ENCODE peak calls at places on chromosomes 16 and 17, in ten cellular contexts. One of them, this sample, is unnamed.

GRCh38 chr17:69441179-69441578 is 26.7 kb downstream of the MAP2K6 start:
- DNase-seq in LoVo: no peak
- DNase-seq in iPS-NIHi11: no peak
- DNase-seq in stimulated activated CD8-positive, alpha-beta memory T cell treated with anti-CD3 and anti-CD28 coated beads, Interleukin-4, amount 100 ng/mL, for 48 hours: no peak
- DNase-seq in endothelial cell: no peak
- DNase-seq in naive thymus-derived CD4-positive, alpha-beta T cell: no peak
- DNase-seq in brain pericyte: no peak
- DNase-seq in mucosa of gallbladder: no peak
- DNase-seq in endodermal cell: no peak
- DNase-seq in activated CD8-positive, alpha-beta memory T cell treated with anti-CD3 and anti-CD28 coated beads for 4 hours: no peak
- DNase-seq in this sample: no peak

GRCh38 chr17:79778504-79779087 is 648 bp downstream of the CBX2 start:
- DNase-seq in iPS-NIHi11: peak; percentile 74
- DNase-seq in LoVo: no peak
- DNase-seq in brain pericyte: no peak
- DNase-seq in endodermal cell: peak; percentile 86
- DNase-seq in mucosa of gallbladder: no peak
- DNase-seq in activated CD8-positive, alpha-beta memory T cell treated with anti-CD3 and anti-CD28 coated beads for 4 hours: no peak
- DNase-seq in naive thymus-derived CD4-positive, alpha-beta T cell: no peak
- DNase-seq in endothelial cell: no peak
- DNase-seq in stimulated activated CD8-positive, alpha-beta memory T cell treated with anti-CD3 and anti-CD28 coated beads, Interleukin-4, amount 100 ng/mL, for 48 hours: no peak
- DNase-seq in this sample: no peak

GRCh38 chr16:82050909-82051357 is 15.9 kb downstream of the HSD17B2 start:
- DNase-seq in endodermal cell: no peak
- DNase-seq in LoVo: peak; percentile 46
- DNase-seq in mucosa of gallbladder: no peak
- DNase-seq in brain pericyte: no peak
- DNase-seq in activated CD8-positive, alpha-beta memory T cell treated with anti-CD3 and anti-CD28 coated beads for 4 hours: no peak
- DNase-seq in stimulated activated CD8-positive, alpha-beta memory T cell treated with anti-CD3 and anti-CD28 coated beads, Interleukin-4, amount 100 ng/mL, for 48 hours: no peak
- DNase-seq in naive thymus-derived CD4-positive, alpha-beta T cell: no peak
- DNase-seq in endothelial cell: no peak
- DNase-seq in iPS-NIHi11: no peak
- DNase-seq in this sample: no peak

GRCh38 chr17:64057701-64058263 is 37.3 kb upstream of the ICAM2 start:
- DNase-seq in mucosa of gallbladder: no peak
- DNase-seq in naive thymus-derived CD4-positive, alpha-beta T cell: no peak
- DNase-seq in activated CD8-positive, alpha-beta memory T cell treated with anti-CD3 and anti-CD28 coated beads for 4 hours: no peak
- DNase-seq in brain pericyte: no peak
- DNase-seq in LoVo: no peak
- DNase-seq in stimulated activated CD8-positive, alpha-beta memory T cell treated with anti-CD3 and anti-CD28 coated beads, Interleukin-4, amount 100 ng/mL, for 48 hours: no peak
- DNase-seq in iPS-NIHi11: no peak
- DNase-seq in endodermal cell: no peak
- DNase-seq in endothelial cell: no peak
- DNase-seq in this sample: no peak

GRCh38 chr16:59684911-59685310 is 950.8 kb upstream of the GOT2 start:
- DNase-seq in LoVo: no peak
- DNase-seq in activated CD8-positive, alpha-beta memory T cell treated with anti-CD3 and anti-CD28 coated beads for 4 hours: no peak
- DNase-seq in brain pericyte: no peak
- DNase-seq in endothelial cell: no peak
- DNase-seq in iPS-NIHi11: no peak
- DNase-seq in stimulated activated CD8-positive, alpha-beta memory T cell treated with anti-CD3 and anti-CD28 coated beads, Interleukin-4, amount 100 ng/mL, for 48 hours: no peak
- DNase-seq in mucosa of gallbladder: no peak
- DNase-seq in naive thymus-derived CD4-positive, alpha-beta T cell: no peak
- DNase-seq in endodermal cell: no peak
- DNase-seq in this sample: no peak

GRCh38 chr17:74746376-74746775 is 2.1 kb upstream of the NHERF1 start:
- DNase-seq in LoVo: no peak
- DNase-seq in iPS-NIHi11: no peak
- DNase-seq in activated CD8-positive, alpha-beta memory T cell treated with anti-CD3 and anti-CD28 coated beads for 4 hours: no peak
- DNase-seq in endothelial cell: no peak
- DNase-seq in brain pericyte: no peak
- DNase-seq in stimulated activated CD8-positive, alpha-beta memory T cell treated with anti-CD3 and anti-CD28 coated beads, Interleukin-4, amount 100 ng/mL, for 48 hours: no peak
- DNase-seq in naive thymus-derived CD4-positive, alpha-beta T cell: no peak
- DNase-seq in mucosa of gallbladder: no peak
- DNase-seq in endodermal cell: no peak
- DNase-seq in this sample: no peak

GRCh38 chr17:66415366-66416206 is 113.2 kb downstream of the PRKCA start:
- DNase-seq in mucosa of gallbladder: peak; percentile 79
- DNase-seq in endothelial cell: no peak
- DNase-seq in activated CD8-positive, alpha-beta memory T cell treated with anti-CD3 and anti-CD28 coated beads for 4 hours: no peak
- DNase-seq in LoVo: peak; percentile 46
- DNase-seq in stimulated activated CD8-positive, alpha-beta memory T cell treated with anti-CD3 and anti-CD28 coated beads, Interleukin-4, amount 100 ng/mL, for 48 hours: no peak
- DNase-seq in brain pericyte: no peak
- DNase-seq in endodermal cell: no peak
- DNase-seq in naive thymus-derived CD4-positive, alpha-beta T cell: no peak
- DNase-seq in iPS-NIHi11: no peak
- DNase-seq in this sample: peak; percentile 30

GRCh38 chr17:82985973-82986372 is 93.4 kb upstream of the METRNL start:
- DNase-seq in activated CD8-positive, alpha-beta memory T cell treated with anti-CD3 and anti-CD28 coated beads for 4 hours: peak; percentile 16
- DNase-seq in endothelial cell: no peak
- DNase-seq in brain pericyte: no peak
- DNase-seq in iPS-NIHi11: peak; percentile 73
- DNase-seq in mucosa of gallbladder: peak; percentile 45
- DNase-seq in naive thymus-derived CD4-positive, alpha-beta T cell: peak; percentile 67
- DNase-seq in LoVo: no peak
- DNase-seq in stimulated activated CD8-positive, alpha-beta memory T cell treated with anti-CD3 and anti-CD28 coated beads, Interleukin-4, amount 100 ng/mL, for 48 hours: peak; percentile 68
- DNase-seq in endodermal cell: peak; percentile 73
- DNase-seq in this sample: peak; percentile 38

GRCh38 chr17:76189247-76189646 is 48.2 kb upstream of the FOXJ1 start:
- DNase-seq in endodermal cell: no peak
- DNase-seq in LoVo: no peak
- DNase-seq in endothelial cell: no peak
- DNase-seq in stimulated activated CD8-positive, alpha-beta memory T cell treated with anti-CD3 and anti-CD28 coated beads, Interleukin-4, amount 100 ng/mL, for 48 hours: no peak
- DNase-seq in activated CD8-positive, alpha-beta memory T cell treated with anti-CD3 and anti-CD28 coated beads for 4 hours: no peak
- DNase-seq in brain pericyte: no peak
- DNase-seq in iPS-NIHi11: no peak
- DNase-seq in naive thymus-derived CD4-positive, alpha-beta T cell: no peak
- DNase-seq in mucosa of gallbladder: no peak
- DNase-seq in this sample: no peak

GRCh38 chr17:61260061-61260797 is 139.4 kb upstream of the TBX2 start:
- DNase-seq in endothelial cell: no peak
- DNase-seq in activated CD8-positive, alpha-beta memory T cell treated with anti-CD3 and anti-CD28 coated beads for 4 hours: no peak
- DNase-seq in brain pericyte: no peak
- DNase-seq in naive thymus-derived CD4-positive, alpha-beta T cell: no peak
- DNase-seq in mucosa of gallbladder: no peak
- DNase-seq in iPS-NIHi11: no peak
- DNase-seq in endodermal cell: no peak
- DNase-seq in LoVo: no peak
- DNase-seq in stimulated activated CD8-positive, alpha-beta memory T cell treated with anti-CD3 and anti-CD28 coated beads, Interleukin-4, amount 100 ng/mL, for 48 hours: no peak
- DNase-seq in this sample: no peak

GRCh38 chr16:49464877-49465504 is 91.4 kb downstream of the C16orf78 start:
- DNase-seq in iPS-NIHi11: peak; percentile 90
- DNase-seq in endothelial cell: peak; percentile 33
- DNase-seq in activated CD8-positive, alpha-beta memory T cell treated with anti-CD3 and anti-CD28 coated beads for 4 hours: no peak
- DNase-seq in LoVo: no peak
- DNase-seq in mucosa of gallbladder: no peak
- DNase-seq in endodermal cell: peak; percentile 88
- DNase-seq in naive thymus-derived CD4-positive, alpha-beta T cell: no peak
- DNase-seq in stimulated activated CD8-positive, alpha-beta memory T cell treated with anti-CD3 and anti-CD28 coated beads, Interleukin-4, amount 100 ng/mL, for 48 hours: peak; percentile 27
- DNase-seq in brain pericyte: no peak
- DNase-seq in this sample: peak; percentile 20

GRCh38 chr17:48426019-48426418 is 4.0 kb downstream of the SKAP1 start:
- DNase-seq in iPS-NIHi11: no peak
- DNase-seq in mucosa of gallbladder: no peak
- DNase-seq in brain pericyte: no peak
- DNase-seq in stimulated activated CD8-positive, alpha-beta memory T cell treated with anti-CD3 and anti-CD28 coated beads, Interleukin-4, amount 100 ng/mL, for 48 hours: no peak
- DNase-seq in naive thymus-derived CD4-positive, alpha-beta T cell: no peak
- DNase-seq in LoVo: no peak
- DNase-seq in activated CD8-positive, alpha-beta memory T cell treated with anti-CD3 and anti-CD28 coated beads for 4 hours: no peak
- DNase-seq in endodermal cell: no peak
- DNase-seq in endothelial cell: no peak
- DNase-seq in this sample: no peak